ENCODE peak calls at places on chromosome 14, in five cellular contexts. G, E, B, I and D are unnamed samples. For H3K36me3, the result is how much of the 10 kb centered on the place peaks cover.

GRCh38 chr14:102262894-102263462 is 42.0 kb downstream of the MOK start:
- DNase-seq in G (no peak), E (no peak), B (no peak), I (no peak), D (no peak)

GRCh38 chr14:100669468-100669867 is 57.2 kb upstream of the DLK1 start:
- DNase-seq in G (no peak), E (no peak), B (no peak), I (no peak), D (no peak)

GRCh38 chr14:65206448-65207096 is 104.3 kb upstream of the MAX start:
- DNase-seq in G (no peak), E (no peak), B (no peak), I (no peak), D (no peak)

GRCh38 chr14:51849095-51849494 is 11.3 kb upstream of the GNG2 start:
- DNase-seq in G (no peak), E (no peak), B (no peak), I (no peak), D (no peak)

GRCh38 chr14:50605776-50606175 is 45.8 kb downstream of the ATL1 start:
- DNase-seq in G (no peak), E (peak), B (no peak), I (no peak), D (no peak)

GRCh38 chr14:100117026-100117425 is 42.4 kb downstream of the DEGS2 start:
- DNase-seq in G (no peak), E (no peak), B (no peak), I (no peak), D (no peak)

GRCh38 chr14:77086017-77086727 is 11.9 kb upstream of the CIPC start:
- DNase-seq in G (no peak), E (no peak), B (no peak), I (no peak), D (no peak)

GRCh38 chr14:66638688-66639087 is 130.7 kb downstream of the GPHN start:
- DNase-seq in G (no peak), E (no peak), B (no peak), I (no peak), D (no peak)

GRCh38 chr14:52314521-52315354 is 626 bp downstream of the PTGER2 start:
- DNase-seq in G (peak), E (peak), B (peak), I (peak), D (no peak)

GRCh38 chr14:101117543-101117942 is 214.0 kb upstream of the RTL1 start:
- DNase-seq in G (no peak), E (no peak), B (no peak), I (no peak), D (no peak)

GRCh38 chr14:100445436-100446088 is 122.4 kb downstream of the SLC25A47 start:
- DNase-seq in G (no peak), E (no peak), B (no peak), I (no peak), D (no peak)

GRCh38 chr14:54502602-54503001 is 7.1 kb upstream of the CGRRF1 start:
- DNase-seq in G (no peak), E (no peak), B (no peak), I (no peak), D (no peak)

GRCh38 chr14:103161054-103161397 is 37.8 kb downstream of the TNFAIP2 start:
- DNase-seq in G (no peak), E (no peak), B (no peak), I (no peak), D (no peak)

GRCh38 chr14:34227834-34228662 is 234.0 kb downstream of the SPTSSA start:
- DNase-seq in G (peak), E (peak), B (peak), I (peak), D (no peak)

DNA sequence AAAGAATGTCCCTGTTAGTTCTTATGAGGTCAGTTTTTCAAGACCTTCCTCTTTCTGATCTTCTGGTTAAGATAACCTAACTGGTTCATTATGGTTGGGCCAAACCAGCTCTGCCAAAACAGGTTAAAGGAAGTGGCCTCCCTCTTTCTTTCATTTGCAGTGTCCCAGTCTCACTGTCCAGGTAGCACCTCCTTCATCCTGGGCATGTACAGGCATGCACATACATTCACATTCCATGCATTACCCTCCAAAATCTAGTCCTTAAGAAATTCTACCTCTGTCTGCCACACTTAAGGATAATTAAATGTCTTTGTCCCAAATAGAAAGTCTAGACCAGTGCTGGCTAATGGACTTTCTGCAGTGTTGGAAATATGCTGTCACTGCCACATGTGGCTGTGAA is 169.2 kb downstream of the PCNX1 start:
- DNase-seq in G (no peak), E (no peak), B (no peak), I (no peak), D (no peak)
- H3K36me3 ChIP-seq in G (under half), E (under half), B (half or more), I (under half), D (half or more)

DNA sequence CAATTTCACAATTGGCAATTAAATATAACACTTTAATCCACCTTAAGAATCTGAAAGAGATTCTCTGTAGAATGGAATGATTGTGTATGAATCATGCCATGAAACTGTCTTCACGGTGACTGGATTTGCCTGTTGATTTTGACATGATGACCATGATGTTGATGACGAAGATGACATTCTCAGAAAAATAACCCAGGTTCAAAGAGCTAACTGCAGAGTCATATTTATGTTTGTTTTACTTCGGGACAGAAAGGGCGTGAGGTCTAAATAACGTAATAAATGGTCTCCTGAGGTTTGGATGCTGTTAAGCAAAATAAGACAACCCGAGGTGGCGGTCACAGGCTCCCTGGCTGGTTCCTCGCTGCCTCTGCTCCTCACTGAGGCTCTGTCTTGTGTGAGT is 532.0 kb downstream of the TMEM121 start:
- DNase-seq in G (no peak), E (no peak), B (no peak), I (no peak), D (no peak)
- TF ChIP-seq CTCF in G (no peak), E (no peak), B (no peak), I (no peak), D (no peak)

DNA sequence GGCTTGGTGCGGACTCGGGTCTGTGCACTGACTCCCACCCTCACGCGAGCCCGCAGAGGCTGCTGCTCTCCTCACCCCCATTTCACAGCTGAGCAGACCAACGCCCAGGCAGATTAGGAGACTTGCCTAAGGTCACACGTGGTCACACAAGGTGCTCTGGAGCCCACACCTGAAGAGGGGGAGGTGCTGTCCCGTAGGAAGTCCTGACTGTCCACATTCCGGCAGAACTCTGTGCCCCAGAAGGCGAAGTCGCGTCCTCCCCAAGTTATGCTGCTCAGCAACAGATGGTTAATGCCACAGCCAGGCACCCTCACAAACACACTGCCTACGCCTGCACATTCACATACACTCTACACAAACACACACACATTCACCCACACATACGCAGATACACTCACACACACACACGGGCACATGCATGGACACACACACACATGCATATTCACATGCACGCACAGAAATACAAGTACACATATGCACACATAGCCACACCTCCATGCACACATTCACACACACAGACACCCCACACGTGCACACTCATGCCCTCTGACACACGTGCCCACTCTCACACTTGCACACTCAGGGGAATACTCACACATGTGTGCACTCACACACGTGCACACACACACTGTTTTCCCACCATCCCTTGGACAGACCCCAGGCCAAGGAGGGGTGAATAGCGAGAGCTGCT is 4.0 kb downstream of the C14orf180 start:
- DNase-seq in G (no peak), E (no peak), B (no peak), I (no peak), D (no peak)
- H3K36me3 ChIP-seq in G (under half), E (under half), B (under half), I (under half), D (under half)

DNA sequence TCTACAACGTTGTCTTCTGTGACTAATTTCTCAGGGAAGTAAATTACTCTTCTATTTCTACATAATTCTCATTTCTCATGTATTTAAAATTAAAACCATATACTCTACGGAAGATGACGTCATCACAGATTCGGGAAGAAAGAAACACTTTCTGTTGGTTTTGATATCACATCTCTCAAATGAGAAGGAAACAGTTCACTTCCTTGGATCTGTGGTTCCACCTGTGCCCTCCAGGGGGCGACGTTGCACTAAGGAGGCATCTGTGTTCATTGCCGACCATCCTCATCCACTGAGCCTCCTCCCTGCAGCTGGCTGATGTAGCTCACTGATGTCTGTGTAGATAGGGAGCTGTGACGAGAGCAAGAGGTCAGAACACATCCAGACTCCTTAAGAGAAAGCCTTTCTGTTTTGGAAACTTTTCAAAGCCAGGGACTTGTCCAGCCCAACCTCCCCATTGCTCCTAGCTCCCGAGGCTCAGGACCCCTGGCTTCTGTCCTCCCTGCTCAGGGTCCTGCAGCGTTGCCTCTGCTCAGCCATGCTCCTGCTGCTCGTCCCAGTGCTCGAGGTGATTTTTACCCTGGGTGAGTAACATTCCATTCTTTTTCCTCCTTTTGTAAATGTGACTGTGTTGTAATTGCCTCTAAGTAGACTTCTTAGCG is 172.7 kb upstream of the OR4E1 start:
- DNase-seq in G (no peak), E (peak), B (peak), I (no peak), D (no peak)
- TF ChIP-seq CTCF in G (peak), E (peak), B (no peak), I (peak), D (peak)

GRCh38 chr14:55562135-55562534 is 17.9 kb upstream of the KTN1 start:
- DNase-seq in G (no peak), E (no peak), B (no peak), I (no peak), D (no peak)
- H3K36me3 ChIP-seq in G (under half), E (under half), B (under half), I (under half), D (under half)

GRCh38 chr14:75675265-75675960 is 14.4 kb downstream of the TTLL5 start:
- DNase-seq in G (no peak), E (no peak), B (no peak), I (no peak), D (no peak)
- TF ChIP-seq CTCF in G (no peak), E (no peak), B (no peak), I (no peak), D (no peak)

GRCh38 chr14:22526210-22526609 is 62.8 kb downstream of the DAD1 start:
- DNase-seq in G (no peak), E (no peak), B (no peak), I (no peak), D (no peak)
- H3K36me3 ChIP-seq in G (under half), E (under half), B (under half), I (under half), D (under half)

GRCh38 chr14:73777420-73777819 is 63.2 kb upstream of the PNMA1 start:
- DNase-seq in G (no peak), E (no peak), B (no peak), I (peak), D (no peak)
- TF ChIP-seq CTCF in G (no peak), E (no peak), B (no peak), I (no peak), D (no peak)